ENCODE peak calls at places on chromosomes 3 and 15, in nine cellular contexts. C, K, P, D, U, W, A, R and O are unnamed samples.

GRCh38 chr3:130044370-130044769 is 37.3 kb upstream of the ALG1L2 start:
- DNase-seq in C (no peak), K (no peak), P (no peak), D (no peak), U (no peak), W (no peak), A (no peak), R (no peak), O (no peak)

GRCh38 chr3:28936154-28936553 is 344.7 kb upstream of the RBMS3 start:
- DNase-seq in C (no peak), K (no peak), P (no peak), D (no peak), U (no peak), W (no peak), A (no peak), R (no peak), O (no peak)

GRCh38 chr3:175737646-175738572 is 878.8 kb downstream of the NAALADL2 start:
- DNase-seq in C (no peak), K (no peak), P (no peak), D (peak; percentile 58), U (no peak), W (no peak), A (no peak), R (no peak), O (peak; percentile 11)

GRCh38 chr3:12662593-12663310 is 1.2 kb downstream of the RAF1 start:
- DNase-seq in C (peak; percentile 8), K (no peak), P (peak; percentile 70), D (peak; percentile 35), U (peak; percentile 23), W (peak; percentile 37), A (peak; percentile 49), R (peak; percentile 46), O (peak; percentile 52)

GRCh38 chr3:154956815-154957214 is 123.3 kb upstream of the MME start:
- DNase-seq in C (no peak), K (no peak), P (no peak), D (no peak), U (no peak), W (no peak), A (no peak), R (no peak), O (peak; percentile 65)

GRCh38 chr3:129622418-129622872 is 16.0 kb upstream of the PLXND1 start:
- DNase-seq in C (no peak), K (no peak), P (no peak), D (no peak), U (no peak), W (no peak), A (peak; percentile 10), R (no peak), O (no peak)

GRCh38 chr15:40894689-40895308 is 549 bp downstream of the VPS18 start:
- DNase-seq in C (peak; percentile 60), K (peak; percentile 64), P (peak; percentile 81), D (peak; percentile 68), U (peak; percentile 62), W (peak; percentile 58), A (peak; percentile 75), R (peak; percentile 71), O (peak; percentile 80)

GRCh38 chr3:98359993-98360675 is 6.5 kb downstream of the OR5K4 start:
- DNase-seq in C (no peak), K (no peak), P (no peak), D (no peak), U (no peak), W (no peak), A (no peak), R (no peak), O (peak; percentile 1)

GRCh38 chr3:131543714-131544113 is 40.9 kb upstream of the MRPL3 start:
- DNase-seq in C (no peak), K (no peak), P (peak; percentile 41), D (peak; percentile 89), U (peak; percentile 86), W (no peak), A (no peak), R (no peak), O (peak; percentile 65)

GRCh38 chr3:52546111-52546901 is 9.9 kb downstream of the UQCC5 start:
- DNase-seq in C (no peak), K (no peak), P (no peak), D (no peak), U (no peak), W (no peak), A (no peak), R (no peak), O (no peak)

GRCh38 chr15:62909257-62909656 is 133.3 kb upstream of the TPM1 start:
- DNase-seq in C (no peak), K (no peak), P (no peak), D (no peak), U (no peak), W (no peak), A (no peak), R (no peak), O (no peak)

GRCh38 chr3:44893097-44893496 is 18.7 kb downstream of the TGM4 start:
- DNase-seq in C (no peak), K (no peak), P (no peak), D (peak; percentile 77), U (peak; percentile 56), W (no peak), A (no peak), R (no peak), O (peak; percentile 57)

GRCh38 chr3:39907981-39908380 is 98.6 kb downstream of the MYRIP start:
- DNase-seq in C (no peak), K (no peak), P (no peak), D (peak; percentile 28), U (no peak), W (no peak), A (no peak), R (no peak), O (no peak)

GRCh38 chr3:168575750-168576149 is 480.0 kb upstream of the GOLIM4 start:
- DNase-seq in C (no peak), K (no peak), P (no peak), D (no peak), U (no peak), W (no peak), A (no peak), R (no peak), O (no peak)

GRCh38 chr15:51403072-51403878 is 61.8 kb downstream of the GLDN start:
- DNase-seq in C (peak; percentile 11), K (no peak), P (peak; percentile 73), D (peak; percentile 55), U (no peak), W (no peak), A (peak; percentile 31), R (no peak), O (peak; percentile 82)

GRCh38 chr3:66066963-66067617 is 28.4 kb upstream of the MAGI1 start:
- DNase-seq in C (no peak), K (no peak), P (peak; percentile 79), D (no peak), U (no peak), W (no peak), A (no peak), R (no peak), O (no peak)

GRCh38 chr3:120497318-120497717 is 46.5 kb upstream of the FSTL1 start:
- DNase-seq in C (no peak), K (no peak), P (no peak), D (peak; percentile 98), U (peak; percentile 67), W (no peak), A (no peak), R (no peak), O (peak; percentile 96)

GRCh38 chr3:40366203-40367162 is 20.5 kb upstream of the ENTPD3 start:
- DNase-seq in C (no peak), K (no peak), P (no peak), D (peak; percentile 14), U (no peak), W (no peak), A (no peak), R (no peak), O (peak; percentile 27)

GRCh38 chr3:2454865-2455264 is 356.2 kb downstream of the CNTN4 start:
- DNase-seq in C (no peak), K (no peak), P (no peak), D (no peak), U (no peak), W (no peak), A (no peak), R (no peak), O (no peak)

GRCh38 chr15:80179966-80180365 is 27.2 kb downstream of the FAH start:
- DNase-seq in C (no peak), K (no peak), P (no peak), D (no peak), U (no peak), W (no peak), A (no peak), R (no peak), O (no peak)

GRCh38 chr3:171841620-171842000 is 1.5 kb upstream of the TMEM212 start:
- DNase-seq in C (no peak), K (no peak), P (no peak), D (peak; percentile 56), U (no peak), W (no peak), A (no peak), R (no peak), O (peak; percentile 86)

GRCh38 chr3:133854971-133855370 is 40.7 kb downstream of the RAB6B start:
- DNase-seq in C (no peak), K (no peak), P (no peak), D (no peak), U (no peak), W (no peak), A (no peak), R (no peak), O (no peak)

GRCh38 chr3:80050826-80051601 is 283.2 kb upstream of the ROBO1 start:
- DNase-seq in C (no peak), K (peak; percentile 8), P (no peak), D (no peak), U (no peak), W (no peak), A (no peak), R (no peak), O (no peak)

GRCh38 chr3:189103208-189103607 is 68.6 kb upstream of the TPRG1 start:
- DNase-seq in C (no peak), K (no peak), P (no peak), D (no peak), U (no peak), W (no peak), A (no peak), R (no peak), O (no peak)

GRCh38 chr3:15096026-15096425 is 2.9 kb downstream of the RBSN start:
- DNase-seq in C (no peak), K (no peak), P (no peak), D (no peak), U (no peak), W (no peak), A (no peak), R (no peak), O (no peak)

GRCh38 chr15:88610756-88611231 is 10.3 kb upstream of the AEN start:
- DNase-seq in C (no peak), K (no peak), P (peak; percentile 76), D (no peak), U (no peak), W (no peak), A (no peak), R (no peak), O (no peak)

GRCh38 chr3:160641675-160642330 is 35.2 kb upstream of the ARL14 start:
- DNase-seq in C (no peak), K (no peak), P (no peak), D (peak; percentile 15), U (peak; percentile 41), W (no peak), A (no peak), R (no peak), O (peak; percentile 80)

GRCh38 chr3:187694801-187695200 is 7.6 kb downstream of the RTP2 start:
- DNase-seq in C (no peak), K (no peak), P (no peak), D (peak; percentile 17), U (no peak), W (no peak), A (no peak), R (no peak), O (peak; percentile 47)

GRCh38 chr15:85870216-85871014 is 75.7 kb upstream of the KLHL25 start:
- DNase-seq in C (no peak), K (no peak), P (no peak), D (no peak), U (no peak), W (no peak), A (no peak), R (no peak), O (no peak)

GRCh38 chr3:112633191-112633590 is 7.8 kb downstream of the CCDC80 start:
- DNase-seq in C (no peak), K (no peak), P (no peak), D (no peak), U (no peak), W (no peak), A (no peak), R (no peak), O (no peak)

GRCh38 chr3:4897765-4898453 is 81.3 kb upstream of the BHLHE40 start:
- DNase-seq in C (no peak), K (no peak), P (no peak), D (peak; percentile 42), U (no peak), W (no peak), A (no peak), R (no peak), O (peak; percentile 15)